ENCODE peak calls at places on chromosomes 7 and 10, in eight cellular contexts. F is MV-4-11, H is NCI-H460, J is endothelial cell, X is IMR-90, S is heart left ventricle, I is NCI-H69, C is left ventricle myocardium inferior. D is an unnamed sample.

GRCh38 chr10:122462533-122463465 is 1.4 kb downstream of the HTRA1 start:
- DNase-seq in X (peak), H (no peak), J (no peak), F (no peak), S (peak), C (peak), I (peak), D (no peak)

GRCh38 chr10:52308251-52309031 is 5.6 kb upstream of the DKK1 start:
- DNase-seq in J (peak), F (peak), X (peak), H (peak), I (peak), C (peak), S (peak), D (no peak)

GRCh38 chr7:50436133-50436802 is 13.9 kb downstream of the FIGNL1 start:
- DNase-seq in I (no peak), F (peak), X (peak), J (no peak), S (no peak), H (no peak), C (no peak), D (no peak)

GRCh38 chr7:55427279-55427788 is 62.2 kb downstream of the LANCL2 start:
- DNase-seq in X (peak), F (no peak), H (no peak), J (no peak), C (no peak), S (no peak), I (no peak), D (no peak)

GRCh38 chr10:13634207-13634606 is 47.4 kb downstream of the PRPF18 start:
- DNase-seq in J (no peak), C (no peak), F (peak), H (no peak), X (no peak), I (no peak), S (no peak), D (no peak)

GRCh38 chr7:158351051-158351450 is 236.6 kb downstream of the PTPRN2 start:
- DNase-seq in S (no peak), J (no peak), X (no peak), I (no peak), F (no peak), H (no peak), C (no peak), D (no peak)

GRCh38 chr7:73770860-73771665 is 993 bp upstream of the CLDN3 start:
- DNase-seq in S (no peak), X (no peak), J (no peak), H (no peak), C (no peak), I (no peak), F (no peak), D (no peak)

GRCh38 chr7:69630292-69630691 is 32.0 kb downstream of the AUTS2 start:
- DNase-seq in X (peak), F (no peak), J (no peak), H (peak), C (no peak), S (no peak), I (no peak), D (no peak)

GRCh38 chr7:20330176-20330796 is 414 bp upstream of the ITGB8 start:
- DNase-seq in C (peak), H (peak), S (peak), J (peak), I (peak), F (no peak), X (peak), D (peak)